ENCODE peak calls at places on chromosomes 4 and X, in four cellular contexts. E is effector memory CD4-positive, alpha-beta T cell; X is prostate gland; G is psoas muscle. I is an unnamed sample. For H3K9me3, the result is how much of the 10 kb centered on the place peaks cover.

GRCh38 chr4:100095729-100096595 is 94.3 kb downstream of the DDIT4L start:
- DNase-seq in G (peak), E (peak), X (peak), I (peak)

GRCh38 chrX:77299549-77299948 is 147.6 kb upstream of the FGF16 start:
- DNase-seq in X (no peak), E (no peak), G (no peak), I (no peak)

GRCh38 chr4:139171878-139172691 is 4.9 kb downstream of the ELF2 start:
- DNase-seq in X (no peak), G (no peak), E (no peak), I (no peak)

GRCh38 chr4:133147922-133148689 is 988 bp upstream of the PCDH10 start:
- DNase-seq in G (no peak), E (no peak), X (no peak), I (no peak)

GRCh38 chr4:182770969-182771330 is 146.2 kb downstream of the DCTD start:
- DNase-seq in G (no peak), E (no peak), X (no peak), I (no peak)

GRCh38 chr4:186806679-186807078 is 83.0 kb upstream of the FAT1 start:
- DNase-seq in E (no peak), X (no peak), G (no peak), I (no peak)

GRCh38 chrX:40008841-40009461 is 88.8 kb downstream of the BCOR start:
- DNase-seq in X (no peak), E (no peak), G (peak), I (no peak)

GRCh38 chr4:122666527-122667245 is 45.8 kb upstream of the IL21 start:
- DNase-seq in E (no peak), X (no peak), G (no peak), I (no peak)

GRCh38 chr4:77352192-77352591 is 195.2 kb downstream of the CCNG2 start:
- DNase-seq in X (no peak), E (no peak), G (no peak), I (no peak)

GRCh38 chrX:74550295-74550802 is 64.1 kb downstream of the RLIM start:
- DNase-seq in E (peak), G (peak), X (peak), I (peak)

GRCh38 chr4:151644625-151645024 is 116.2 kb downstream of the GATB start:
- DNase-seq in E (no peak), G (no peak), X (no peak), I (no peak)

GRCh38 chrX:86237482-86237881 is 89.2 kb downstream of the DACH2 start:
- DNase-seq in X (no peak), E (no peak), G (no peak), I (no peak)

GRCh38 chr4:25088342-25088952 is 57.7 kb upstream of the LGI2 start:
- DNase-seq in G (no peak), X (no peak), E (no peak), I (no peak)

GRCh38 chr4:117135634-117136354 is 50.4 kb upstream of the TRAM1L1 start:
- DNase-seq in E (no peak), G (no peak), X (no peak), I (no peak)

GRCh38 chrX:114134465-114134864 is 449.4 kb upstream of the HTR2C start:
- DNase-seq in E (no peak), G (no peak), X (no peak), I (no peak)

GRCh38 chr4:76748649-76749048 is 149.3 kb downstream of the SOWAHB start:
- DNase-seq in X (peak), G (no peak), E (no peak), I (no peak)

GRCh38 chr4:88441696-88442095 is 15.2 kb upstream of the HERC5 start:
- DNase-seq in E (no peak), G (no peak), X (no peak), I (no peak)

GRCh38 chrX:118228456-118228855 is 111.8 kb upstream of the KLHL13 start:
- DNase-seq in X (no peak), E (no peak), G (no peak), I (no peak)

GRCh38 chr4:104352211-104352610 is 142.5 kb downstream of the CXXC4 start:
- DNase-seq in X (no peak), E (no peak), G (no peak), I (no peak)

GRCh38 chr4:147560632-147561031 is 56.6 kb upstream of the TMEM184C start:
- DNase-seq in E (no peak), G (no peak), X (no peak), I (no peak)

GRCh38 chr4:150178161-150178560 is 99.9 kb downstream of the DCLK2 start:
- DNase-seq in G (no peak), X (no peak), E (no peak), I (no peak)

GRCh38 chrX:109140463-109140862 is 341.4 kb downstream of the GUCY2F start:
- DNase-seq in E (no peak), X (no peak), G (no peak), I (no peak)

GRCh38 chr4:26590639-26591038 is 6.8 kb downstream of the TBC1D19 start:
- DNase-seq in G (no peak), E (no peak), X (no peak), I (no peak)

DNA sequence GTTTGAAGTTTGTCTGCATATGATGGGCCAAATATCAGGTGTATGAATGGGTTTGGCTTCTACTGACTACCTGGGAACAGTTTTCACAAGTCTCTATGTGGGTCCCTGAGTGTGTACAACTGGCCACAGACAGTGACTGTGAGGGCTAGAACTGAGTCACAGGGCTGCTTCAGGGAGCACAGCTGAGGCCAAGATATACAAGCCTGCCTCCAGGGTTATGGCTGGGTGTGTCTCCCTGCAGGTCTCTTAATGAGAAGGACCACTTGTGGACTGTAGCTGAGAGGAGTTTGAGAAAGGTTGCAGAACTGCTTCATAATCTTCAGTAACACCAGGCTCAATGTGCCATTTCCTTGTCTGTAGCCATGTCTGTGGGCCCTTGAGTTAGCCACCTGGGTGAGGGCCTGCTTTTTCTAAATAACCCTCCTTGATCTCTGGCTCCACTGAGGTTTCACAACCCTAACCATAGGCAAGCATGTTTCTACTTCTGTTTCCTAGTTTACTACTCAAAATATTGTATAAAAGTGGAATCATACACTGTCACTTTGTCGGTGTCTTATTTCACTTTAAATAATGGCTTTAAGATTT is 81.3 kb downstream of the ZNF732 start:
- DNase-seq in G (no peak), X (no peak), E (no peak), I (no peak)
- H3K9me3 ChIP-seq in G (under half), X (under half), E (under half), I (under half)

GRCh38 chrX:155957843-155958242 is 39.7 kb upstream of the IL9R start:
- DNase-seq in G (no peak), X (no peak), E (no peak), I (no peak)

GRCh38 chrX:155959018-155959587 is 38.4 kb upstream of the IL9R start:
- DNase-seq in G (no peak), E (no peak), X (no peak), I (no peak)

GRCh38 chrX:155954793-155955192 is 42.7 kb upstream of the IL9R start:
- DNase-seq in E (no peak), G (no peak), X (no peak), I (no peak)

GRCh38 chrX:155956099-155956498 is 41.4 kb upstream of the IL9R start:
- DNase-seq in X (no peak), G (no peak), E (no peak), I (no peak)

GRCh38 chrX:155956649-155957048 is 40.8 kb upstream of the IL9R start:
- DNase-seq in G (no peak), E (no peak), X (no peak), I (no peak)
- H3K9me3 ChIP-seq in G (under half), E (under half), X (under half), I (under half)

DNA sequence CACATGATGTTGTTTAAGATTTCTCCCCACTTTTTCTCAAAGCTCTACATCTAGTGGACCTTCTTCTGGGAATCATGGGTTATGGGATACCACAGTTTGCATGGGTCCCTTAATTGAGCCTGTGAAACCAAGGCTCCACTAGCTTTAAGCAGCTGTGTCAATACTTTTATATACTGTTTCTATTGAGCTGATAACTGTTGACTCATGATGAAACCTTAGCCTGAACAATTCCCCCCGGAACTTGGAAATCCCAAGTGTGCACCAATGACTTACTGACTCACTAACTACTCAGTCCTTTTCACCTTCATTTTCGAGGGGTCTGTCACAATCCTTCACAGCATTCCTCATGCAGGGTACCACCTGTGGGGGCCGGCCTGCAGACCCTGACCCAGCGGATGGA is 12.7 kb upstream of the SPIN4 start:
- DNase-seq in E (no peak), X (no peak), G (no peak), I (no peak)
- H3K9me3 ChIP-seq in E (under half), X (under half), G (under half), I (under half)

DNA sequence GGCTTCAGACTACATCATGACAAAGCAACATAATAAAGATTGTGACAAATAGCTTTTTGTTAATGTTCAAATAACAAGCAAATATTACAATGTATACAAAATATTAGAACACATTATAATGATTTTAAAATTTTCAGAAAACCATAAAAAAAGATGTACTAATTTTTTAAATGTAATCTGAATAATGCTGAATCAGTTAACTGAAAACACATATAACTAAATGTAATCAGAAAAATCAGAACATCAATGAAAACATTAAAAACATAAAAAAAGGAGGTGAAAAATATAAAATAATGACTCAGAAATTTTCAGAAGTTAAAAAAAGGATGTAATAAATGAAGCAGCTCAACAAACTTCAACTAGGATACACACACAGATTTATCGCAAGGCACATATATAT is 53.5 kb downstream of the ZNF721 start:
- DNase-seq in G (no peak), E (no peak), X (no peak), I (no peak)
- H3K9me3 ChIP-seq in G (half or more), E (half or more), X (under half), I (half or more)

GRCh38 chr4:48015216-48015615 is 1.3 kb downstream of the CNGA1 start:
- DNase-seq in X (no peak), E (no peak), G (no peak), I (no peak)

GRCh38 chr4:48011722-48012121 is 4.8 kb downstream of the CNGA1 start:
- DNase-seq in X (no peak), G (no peak), E (no peak), I (no peak)

GRCh38 chr4:48016141-48017107 is at the start of the genes CNGA1 and NIPAL1:
- DNase-seq in E (peak), X (peak), G (peak), I (peak)

GRCh38 chr4:48015678-48016077 is 803 bp downstream of the CNGA1 start:
- DNase-seq in G (no peak), X (no peak), E (no peak), I (no peak)

GRCh38 chr4:48012819-48013218 is 3.7 kb downstream of the CNGA1 start:
- DNase-seq in E (no peak), G (no peak), X (no peak), I (no peak)
- H3K9me3 ChIP-seq in E (under half), G (under half), X (under half), I (under half)

DNA sequence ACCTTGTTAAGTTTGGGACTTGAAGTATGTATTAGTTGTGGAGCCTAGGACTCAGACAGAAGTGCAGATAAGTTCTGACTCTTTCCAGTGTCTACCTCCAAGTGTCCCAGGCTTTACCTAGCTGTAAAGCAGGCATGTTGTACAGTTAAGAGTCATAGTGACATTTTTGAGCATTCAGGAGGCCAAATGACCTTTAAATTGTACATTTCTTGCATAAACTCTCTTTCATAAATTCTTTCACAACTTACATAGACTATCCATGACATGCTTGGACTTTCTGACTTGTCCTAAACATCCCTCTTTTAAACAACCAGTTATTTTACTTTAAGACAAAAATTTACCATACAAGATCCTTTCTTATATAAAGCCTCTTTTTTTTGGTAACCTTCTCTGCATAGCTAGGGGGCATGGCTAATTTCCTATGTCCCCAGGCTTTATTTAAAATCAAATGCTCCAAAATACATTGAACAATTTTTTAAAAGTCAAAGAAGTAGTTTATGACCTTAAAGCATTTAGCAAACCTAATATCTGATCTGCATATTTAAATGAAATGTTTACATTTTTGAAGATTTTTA is 40.1 kb upstream of the UGT8 start:
- DNase-seq in E (no peak), X (no peak), G (no peak), I (no peak)
- H3K9me3 ChIP-seq in E (under half), X (under half), G (under half), I (under half)

GRCh38 chr4:92253986-92254671 is 49.6 kb upstream of the GRID2 start:
- DNase-seq in E (no peak), X (no peak), G (no peak), I (no peak)
- H3K9me3 ChIP-seq in E (under half), X (under half), G (under half), I (under half)

DNA sequence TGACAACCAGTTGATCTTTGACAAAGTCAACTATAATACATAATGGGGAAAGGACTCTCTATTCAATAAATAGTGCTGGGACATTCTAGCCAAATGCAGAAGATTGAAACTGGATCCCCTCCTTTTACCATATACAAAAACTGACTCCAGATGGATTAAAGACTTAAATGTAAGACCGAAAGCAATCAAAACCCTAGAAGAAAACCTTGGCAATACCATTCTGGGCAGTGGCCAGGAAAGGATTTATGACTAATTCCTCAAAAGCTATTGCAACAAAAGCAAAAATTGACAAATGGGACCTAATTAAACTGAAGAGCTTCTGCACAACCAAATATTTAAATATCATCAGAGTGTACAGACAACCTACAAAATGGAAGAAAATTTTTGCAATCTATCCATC is 185.1 kb downstream of the NPNT start:
- DNase-seq in G (no peak), X (no peak), E (no peak), I (no peak)
- H3K9me3 ChIP-seq in G (under half), X (under half), E (under half), I (under half)

I was measured in T-helper 17 cell.